ENCODE peak calls at places on chromosomes 12 and 14, in seven cellular contexts. M is HFF-Myc, D is stomach, Y is AG04449, N is Calu3, S is T-cell, V is HT1080. U is an unnamed sample.

GRCh38 chr14:32224731-32225377 is 21.8 kb upstream of the RNU6-8 start:
- DNase-seq in M (peak; percentile 87), D (no peak), Y (no peak), N (peak; percentile 64), S (no peak), V (peak; percentile 79), U (peak; percentile 23)

GRCh38 chr12:53561590-53561953 is 54.3 kb upstream of the NPFF start:
- DNase-seq in M (peak; percentile 61), D (no peak), Y (peak; percentile 72), N (peak; percentile 2), S (no peak), V (peak; percentile 96), U (no peak)

GRCh38 chr14:61387076-61387475 is 65.7 kb downstream of the PRKCH start:
- DNase-seq in M (no peak), D (no peak), Y (no peak), N (no peak), S (no peak), V (no peak), U (no peak)

GRCh38 chr12:78179346-78179745 is 348.7 kb downstream of the NAV3 start:
- DNase-seq in M (no peak), D (no peak), Y (no peak), N (no peak), S (no peak), V (no peak), U (no peak)

GRCh38 chr14:22900088-22900799 is 17.2 kb downstream of the REM2 start:
- DNase-seq in M (peak; percentile 52), D (no peak), Y (no peak), N (peak; percentile 45), S (no peak), V (peak; percentile 70), U (peak; percentile 71)

GRCh38 chr12:29709641-29710040 is 74.1 kb downstream of the TMTC1 start:
- DNase-seq in M (no peak), D (no peak), Y (no peak), N (no peak), S (no peak), V (no peak), U (no peak)

GRCh38 chr12:27424631-27425230 is 21.8 kb upstream of the SMCO2 start:
- DNase-seq in M (peak; percentile 14), D (no peak), Y (peak; percentile 31), N (peak; percentile 8), S (no peak), V (peak; percentile 42), U (peak; percentile 24)

GRCh38 chr12:68259318-68259940 is 6.0 kb upstream of the IL22 start:
- DNase-seq in M (no peak), D (no peak), Y (peak; percentile 81), N (no peak), S (no peak), V (peak; percentile 95), U (no peak)

GRCh38 chr12:4036872-4037271 is 163.7 kb upstream of the PARP11 start:
- DNase-seq in M (no peak), D (no peak), Y (no peak), N (no peak), S (no peak), V (no peak), U (no peak)

GRCh38 chr12:43113153-43113552 is 438.9 kb downstream of the ADAMTS20 start:
- DNase-seq in M (peak; percentile 29), D (no peak), Y (no peak), N (no peak), S (no peak), V (no peak), U (no peak)

GRCh38 chr14:57823015-57823660 is 42.8 kb downstream of the SLC35F4 start:
- DNase-seq in M (no peak), D (no peak), Y (no peak), N (no peak), S (no peak), V (no peak), U (no peak)

GRCh38 chr14:65164068-65164824 is 61.9 kb upstream of the MAX start:
- DNase-seq in M (peak; percentile 19), D (no peak), Y (no peak), N (peak; percentile 55), S (no peak), V (peak; percentile 49), U (peak; percentile 64)

U was measured in K562.